ENCODE peak calls at places on chromosomes 1 and 21, in four cellular contexts. One of them, this sample, is unnamed.

GRCh38 chr1:109584766-109585165 is 34.6 kb downstream of the GNAT2 start:
- DNase-seq in pancreas: no peak
- DNase-seq in GM06990: no peak
- DNase-seq in fibroblast of mammary gland: no peak
- DNase-seq in this sample: no peak

GRCh38 chr1:25174730-25175612 is 57.3 kb downstream of the SYF2 start:
- DNase-seq in fibroblast of mammary gland: no peak
- DNase-seq in pancreas: no peak
- DNase-seq in GM06990: no peak
- DNase-seq in this sample: no peak

GRCh38 chr1:233905416-233906051 is 1.1 kb downstream of the SLC35F3 start:
- DNase-seq in fibroblast of mammary gland: no peak
- DNase-seq in pancreas: no peak
- DNase-seq in GM06990: peak
- DNase-seq in this sample: no peak

GRCh38 chr1:167627865-167628641 is 2.0 kb upstream of the RCSD1 start:
- DNase-seq in fibroblast of mammary gland: no peak
- DNase-seq in pancreas: no peak
- DNase-seq in GM06990: peak
- DNase-seq in this sample: peak

GRCh38 chr1:37817481-37817880 is 9.5 kb upstream of the YRDC start:
- DNase-seq in GM06990: no peak
- DNase-seq in pancreas: peak
- DNase-seq in fibroblast of mammary gland: peak
- DNase-seq in this sample: no peak

GRCh38 chr21:46116189-46116845 is 18.4 kb downstream of the COL6A2 start:
- DNase-seq in fibroblast of mammary gland: peak
- DNase-seq in pancreas: no peak
- DNase-seq in GM06990: no peak
- DNase-seq in this sample: no peak

GRCh38 chr1:1132042-1132927 is 16.4 kb upstream of the C1orf159 start:
- DNase-seq in GM06990: no peak
- DNase-seq in pancreas: peak
- DNase-seq in fibroblast of mammary gland: no peak
- DNase-seq in this sample: no peak

GRCh38 chr1:198788561-198789064 is 149.8 kb downstream of the PTPRC start:
- DNase-seq in GM06990: peak
- DNase-seq in fibroblast of mammary gland: peak
- DNase-seq in pancreas: no peak
- DNase-seq in this sample: peak

GRCh38 chr1:206145771-206146290 is 28.6 kb upstream of the AVPR1B start:
- DNase-seq in GM06990: no peak
- DNase-seq in fibroblast of mammary gland: no peak
- DNase-seq in pancreas: no peak
- DNase-seq in this sample: no peak

GRCh38 chr1:74847720-74848119 is 114.8 kb downstream of the TYW3 start:
- DNase-seq in fibroblast of mammary gland: no peak
- DNase-seq in GM06990: no peak
- DNase-seq in pancreas: no peak
- DNase-seq in this sample: no peak

GRCh38 chr1:119409731-119410130 is 5.2 kb upstream of the HSD3B2 start:
- DNase-seq in GM06990: no peak
- DNase-seq in fibroblast of mammary gland: peak
- DNase-seq in pancreas: no peak
- DNase-seq in this sample: no peak

GRCh38 chr1:34406377-34406776 is 229.7 kb downstream of the C1orf94 start:
- DNase-seq in pancreas: peak
- DNase-seq in fibroblast of mammary gland: no peak
- DNase-seq in GM06990: no peak
- DNase-seq in this sample: no peak

GRCh38 chr1:227728059-227728891 is 6.8 kb downstream of the JMJD4 start:
- DNase-seq in GM06990: peak
- DNase-seq in pancreas: peak
- DNase-seq in fibroblast of mammary gland: peak
- DNase-seq in this sample: peak

GRCh38 chr21:22342855-22343254 is 1344.6 kb downstream of the NCAM2 start:
- DNase-seq in fibroblast of mammary gland: no peak
- DNase-seq in GM06990: no peak
- DNase-seq in pancreas: peak
- DNase-seq in this sample: no peak

GRCh38 chr1:52502789-52503188 is 50.1 kb downstream of the TUT4 start:
- DNase-seq in pancreas: no peak
- DNase-seq in GM06990: no peak
- DNase-seq in fibroblast of mammary gland: no peak
- DNase-seq in this sample: no peak

GRCh38 chr1:42176902-42177519 is 12.5 kb upstream of the GUCA2A start:
- DNase-seq in fibroblast of mammary gland: peak
- DNase-seq in pancreas: no peak
- DNase-seq in GM06990: no peak
- DNase-seq in this sample: peak

GRCh38 chr21:41373769-41374168 is 11.9 kb downstream of the MX2 start:
- DNase-seq in pancreas: no peak
- DNase-seq in fibroblast of mammary gland: no peak
- DNase-seq in GM06990: no peak
- DNase-seq in this sample: no peak

GRCh38 chr1:24096009-24096736 is 15.8 kb downstream of the MYOM3 start:
- DNase-seq in pancreas: no peak
- DNase-seq in fibroblast of mammary gland: no peak
- DNase-seq in GM06990: no peak
- DNase-seq in this sample: no peak

GRCh38 chr1:37471345-37472231 is 2.8 kb upstream of the ZC3H12A start:
- DNase-seq in GM06990: no peak
- DNase-seq in pancreas: peak
- DNase-seq in fibroblast of mammary gland: peak
- DNase-seq in this sample: no peak

GRCh38 chr1:231039161-231040018 is 664 bp downstream of the FAM89A start:
- DNase-seq in GM06990: peak
- DNase-seq in fibroblast of mammary gland: no peak
- DNase-seq in pancreas: peak
- DNase-seq in this sample: peak

GRCh38 chr1:218686258-218686657 is 341.1 kb downstream of the TGFB2 start:
- DNase-seq in pancreas: no peak
- DNase-seq in GM06990: no peak
- DNase-seq in fibroblast of mammary gland: peak
- DNase-seq in this sample: no peak

GRCh38 chr1:161013591-161014513 is 7.1 kb downstream of the F11R start:
- DNase-seq in fibroblast of mammary gland: peak
- DNase-seq in GM06990: peak
- DNase-seq in pancreas: peak
- DNase-seq in this sample: peak

GRCh38 chr1:109980324-109981127 is 4.0 kb upstream of the AHCYL1 start:
- DNase-seq in fibroblast of mammary gland: no peak
- DNase-seq in pancreas: peak
- DNase-seq in GM06990: no peak
- DNase-seq in this sample: no peak

GRCh38 chr1:93591833-93592635 is 89.6 kb downstream of the BCAR3 start:
- DNase-seq in pancreas: peak
- DNase-seq in GM06990: peak
- DNase-seq in fibroblast of mammary gland: no peak
- DNase-seq in this sample: peak

GRCh38 chr1:159921700-159922498 is 3.4 kb downstream of the TAGLN2 start:
- DNase-seq in GM06990: peak
- DNase-seq in fibroblast of mammary gland: peak
- DNase-seq in pancreas: no peak
- DNase-seq in this sample: no peak

GRCh38 chr1:220791959-220792358 is 5.2 kb downstream of the MTARC1 start:
- DNase-seq in pancreas: no peak
- DNase-seq in fibroblast of mammary gland: no peak
- DNase-seq in GM06990: no peak
- DNase-seq in this sample: no peak

GRCh38 chr1:66383602-66384001 is 150.4 kb upstream of the SGIP1 start:
- DNase-seq in fibroblast of mammary gland: no peak
- DNase-seq in GM06990: no peak
- DNase-seq in pancreas: no peak
- DNase-seq in this sample: no peak

GRCh38 chr1:227793079-227793947 is 22.2 kb upstream of the PRSS38 start:
- DNase-seq in GM06990: no peak
- DNase-seq in fibroblast of mammary gland: no peak
- DNase-seq in pancreas: no peak
- DNase-seq in this sample: peak

GRCh38 chr21:44510508-44511218 is 29.3 kb downstream of the KRTAP10-1 start:
- DNase-seq in fibroblast of mammary gland: peak
- DNase-seq in pancreas: peak
- DNase-seq in GM06990: peak
- DNase-seq in this sample: peak

GRCh38 chr1:9822897-9823692 is 670 bp downstream of the CLSTN1 start:
- DNase-seq in fibroblast of mammary gland: peak
- DNase-seq in GM06990: peak
- DNase-seq in pancreas: no peak
- DNase-seq in this sample: no peak

GRCh38 chr1:162719678-162720077 is 70.8 kb upstream of the HSD17B7 start:
- DNase-seq in fibroblast of mammary gland: no peak
- DNase-seq in GM06990: no peak
- DNase-seq in pancreas: no peak
- DNase-seq in this sample: no peak

GRCh38 chr1:23394664-23395063 is 25.0 kb upstream of the ZNF436 start:
- DNase-seq in pancreas: peak
- DNase-seq in fibroblast of mammary gland: peak
- DNase-seq in GM06990: no peak
- DNase-seq in this sample: no peak

GRCh38 chr1:56477164-56478111 is 101.9 kb downstream of the PLPP3 start:
- DNase-seq in pancreas: peak
- DNase-seq in fibroblast of mammary gland: peak
- DNase-seq in GM06990: peak
- DNase-seq in this sample: peak

GRCh38 chr1:203229471-203230178 is at the start of gene CHIT1:
- DNase-seq in GM06990: no peak
- DNase-seq in pancreas: no peak
- DNase-seq in fibroblast of mammary gland: peak
- DNase-seq in this sample: peak

DNA sequence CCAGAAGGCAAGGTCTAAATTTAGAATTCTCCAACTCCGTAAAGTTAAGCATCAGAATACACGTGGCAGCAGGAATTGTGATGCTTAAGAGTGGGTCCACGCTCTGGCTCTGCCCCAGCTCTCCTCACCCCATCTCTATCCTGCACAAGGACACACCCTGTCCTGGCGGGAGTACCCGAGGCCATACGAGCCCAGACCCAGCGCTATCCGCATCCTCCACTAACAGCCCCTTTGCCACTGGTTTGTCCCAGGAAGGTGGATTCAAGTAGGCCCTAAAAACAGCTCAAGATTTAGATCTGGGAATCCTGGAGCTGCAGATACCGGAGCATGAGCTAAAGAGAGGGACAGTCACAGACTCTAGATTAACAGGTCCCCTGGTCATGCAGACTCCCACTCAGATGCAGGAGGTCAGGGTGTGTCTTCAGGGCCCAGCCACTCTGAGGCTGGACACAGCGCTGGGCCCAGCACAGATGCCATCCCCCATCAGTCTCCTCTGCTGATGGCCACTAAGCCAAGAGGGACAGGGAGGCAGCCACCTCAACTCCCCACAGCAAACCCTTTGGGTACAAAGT is 393.3 kb downstream of the NPHP4 start:
- DNase-seq in fibroblast of mammary gland: no peak
- DNase-seq in pancreas: no peak
- DNase-seq in GM06990: no peak
- DNase-seq in this sample: no peak
- TF ChIP-seq CTCF in fibroblast of mammary gland: no peak
- TF ChIP-seq CTCF in pancreas: no peak
- TF ChIP-seq CTCF in GM06990: no peak
- TF ChIP-seq CTCF in this sample: no peak

DNA sequence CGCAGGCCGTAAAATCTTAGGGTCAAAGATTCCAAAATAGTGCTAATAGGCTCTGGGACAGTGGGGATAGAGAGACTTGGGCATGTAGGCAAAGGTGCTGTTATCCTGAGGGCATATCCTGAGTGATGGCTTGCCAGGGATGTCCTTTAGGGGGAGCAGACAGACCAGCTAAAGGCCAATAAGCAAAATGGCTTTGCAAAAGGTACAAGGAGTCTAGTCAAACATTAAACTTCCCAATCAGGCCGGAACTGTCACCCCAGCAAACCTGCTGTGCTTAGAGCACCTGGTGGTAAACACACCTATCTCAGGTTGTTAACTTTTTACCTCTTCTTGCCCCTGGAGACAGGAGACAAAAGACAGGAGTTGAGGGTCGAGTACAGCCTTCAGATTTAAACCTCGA is 49.1 kb downstream of the TRABD2B start:
- DNase-seq in pancreas: peak
- DNase-seq in fibroblast of mammary gland: peak
- DNase-seq in GM06990: no peak
- DNase-seq in this sample: no peak
- TF ChIP-seq CTCF in pancreas: no peak
- TF ChIP-seq CTCF in fibroblast of mammary gland: peak
- TF ChIP-seq CTCF in GM06990: no peak
- TF ChIP-seq CTCF in this sample: no peak

GRCh38 chr1:44053394-44053793 is 22.1 kb upstream of the SLC6A9 start:
- DNase-seq in pancreas: no peak
- DNase-seq in GM06990: no peak
- DNase-seq in fibroblast of mammary gland: no peak
- DNase-seq in this sample: no peak

GRCh38 chr1:44050261-44050660 is 19.0 kb upstream of the SLC6A9 start:
- DNase-seq in fibroblast of mammary gland: no peak
- DNase-seq in GM06990: no peak
- DNase-seq in pancreas: no peak
- DNase-seq in this sample: no peak

GRCh38 chr1:44047131-44047530 is 15.9 kb upstream of the SLC6A9 start:
- DNase-seq in pancreas: no peak
- DNase-seq in GM06990: no peak
- DNase-seq in fibroblast of mammary gland: peak
- DNase-seq in this sample: no peak

GRCh38 chr1:44048816-44049215 is 17.6 kb upstream of the SLC6A9 start:
- DNase-seq in pancreas: no peak
- DNase-seq in fibroblast of mammary gland: peak
- DNase-seq in GM06990: no peak
- DNase-seq in this sample: no peak

DNA sequence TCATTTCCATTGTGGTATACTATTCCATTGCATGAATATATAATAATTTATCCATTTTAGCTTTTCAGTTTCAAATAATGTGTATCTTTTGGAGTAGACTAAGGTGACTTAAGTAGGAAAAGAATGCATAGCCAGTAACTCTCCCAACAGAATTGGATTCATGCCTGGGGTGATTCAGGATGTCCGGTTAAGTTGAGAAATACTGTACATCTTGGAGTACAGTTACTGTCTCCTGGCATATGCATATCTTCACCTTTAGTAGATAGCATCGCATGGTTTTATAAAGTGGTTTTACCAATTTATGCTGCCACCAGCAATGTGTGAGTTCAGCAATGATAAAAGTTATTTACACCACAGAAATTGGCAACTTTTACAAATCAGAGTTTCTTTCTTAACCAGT is 18.6 kb upstream of the SLC6A9 start:
- DNase-seq in GM06990: no peak
- DNase-seq in pancreas: no peak
- DNase-seq in fibroblast of mammary gland: peak
- DNase-seq in this sample: no peak
- TF ChIP-seq CTCF in GM06990: no peak
- TF ChIP-seq CTCF in pancreas: no peak
- TF ChIP-seq CTCF in fibroblast of mammary gland: no peak
- TF ChIP-seq CTCF in this sample: no peak

DNA sequence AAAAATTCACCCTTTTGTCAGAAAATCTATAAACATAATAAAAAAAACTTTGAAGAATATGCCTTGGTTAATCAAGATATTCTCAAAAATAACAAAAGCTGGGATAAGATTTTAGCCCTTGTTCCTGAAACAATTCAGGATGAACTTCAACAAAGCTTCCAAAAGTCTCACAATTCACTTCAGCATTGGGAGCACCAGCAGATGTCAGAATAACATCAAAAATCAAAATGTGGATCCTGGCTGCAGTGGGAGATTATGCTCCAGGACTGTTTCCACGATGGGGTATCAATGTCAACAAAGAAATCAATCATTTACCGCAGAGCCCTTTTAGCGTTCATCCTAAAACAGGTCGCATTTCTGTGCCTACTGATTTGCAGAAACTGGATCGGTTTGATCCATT is 35.2 kb downstream of the ZNF670 start:
- DNase-seq in fibroblast of mammary gland: no peak
- DNase-seq in GM06990: no peak
- DNase-seq in pancreas: no peak
- DNase-seq in this sample: no peak
- TF ChIP-seq CTCF in fibroblast of mammary gland: no peak
- TF ChIP-seq CTCF in GM06990: no peak
- TF ChIP-seq CTCF in pancreas: no peak
- TF ChIP-seq CTCF in this sample: peak

This sample was measured in GM10248.